ENCODE peak calls at places on chromosome 22, in four cellular contexts. R, Y, W and I are unnamed samples.
A peak's percentile ranks its signal among the peaks of the same experiment; 100 is the strongest.

GRCh38 chr22:24104307-24105017 is 76.8 kb upstream of the SUSD2 start:
- DNase-seq in R (no peak), W (no peak), Y (no peak), I (no peak)

GRCh38 chr22:46043816-46044717 is 67.1 kb upstream of the WNT7B start:
- DNase-seq in W (peak; percentile 72), Y (no peak), R (no peak), I (peak; percentile 33)

GRCh38 chr22:49976439-49977175 is 16.0 kb downstream of the PIM3 start:
- DNase-seq in Y (no peak), R (no peak), W (no peak), I (no peak)

GRCh38 chr22:21707677-21708076 is 27.9 kb downstream of the YPEL1 start:
- DNase-seq in Y (peak; percentile 19), W (no peak), R (no peak), I (peak; percentile 70)

GRCh38 chr22:27041745-27042144 is 384.4 kb downstream of the MIAT start:
- DNase-seq in Y (no peak), W (no peak), R (no peak), I (no peak)

GRCh38 chr22:50264946-50265669 is 3.6 kb upstream of the MAPK12 start:
- DNase-seq in Y (no peak), R (no peak), W (no peak), I (no peak)

GRCh38 chr22:46754110-46754799 is 8.2 kb upstream of the TBC1D22A start:
- DNase-seq in W (no peak), R (no peak), Y (peak; percentile 99), I (no peak)

GRCh38 chr22:45764051-45764450 is 92.4 kb downstream of the ATXN10 start:
- DNase-seq in Y (no peak), W (no peak), R (no peak), I (peak; percentile 31)

GRCh38 chr22:47059701-47060161 is 297.3 kb downstream of the TBC1D22A start:
- DNase-seq in W (no peak), Y (no peak), R (no peak), I (no peak)

GRCh38 chr22:44449061-44449682 is 48.9 kb downstream of the RTL6 start:
- DNase-seq in R (no peak), Y (peak; percentile 93), W (no peak), I (peak; percentile 28)

GRCh38 chr22:46652930-46653331 is 32.7 kb downstream of the GRAMD4 start:
- DNase-seq in Y (peak; percentile 35), R (no peak), W (no peak), I (no peak)

GRCh38 chr22:50313021-50313420 is 5.6 kb upstream of the PLXNB2 start:
- DNase-seq in W (no peak), Y (no peak), R (no peak), I (no peak)

GRCh38 chr22:50030315-50031188 is 18.0 kb upstream of the IL17REL start:
- DNase-seq in W (peak; percentile 87), Y (peak; percentile 54), R (peak; percentile 57), I (peak; percentile 71)

GRCh38 chr22:42676059-42676607 is 26.9 kb upstream of the CYB5R3 start:
- DNase-seq in Y (peak; percentile 43), W (no peak), R (no peak), I (no peak)

GRCh38 chr22:30305519-30305905 is 16.2 kb upstream of the CASTOR1 start:
- DNase-seq in Y (no peak), W (no peak), R (no peak), I (no peak)

GRCh38 chr22:33332538-33332937 is 274.4 kb upstream of the SYN3 start:
- DNase-seq in W (no peak), R (no peak), Y (no peak), I (no peak)

GRCh38 chr22:50600541-50600940 is at the start of gene MAPK8IP2:
- DNase-seq in R (no peak), W (no peak), Y (no peak), I (no peak)

GRCh38 chr22:32904044-32904443 is 102.5 kb downstream of the TIMP3 start:
- DNase-seq in W (peak; percentile 55), Y (peak; percentile 35), R (no peak), I (peak; percentile 76)

GRCh38 chr22:42608481-42609361 is 6.0 kb downstream of the POLDIP3 start:
- DNase-seq in W (no peak), R (no peak), Y (peak; percentile 76), I (peak; percentile 58)

GRCh38 chr22:26942301-26942927 is 285.0 kb downstream of the MIAT start:
- DNase-seq in W (no peak), Y (no peak), R (no peak), I (peak; percentile 22)

GRCh38 chr22:32776800-32777199 is 24.7 kb upstream of the TIMP3 start:
- DNase-seq in W (no peak), R (no peak), Y (no peak), I (no peak)

GRCh38 chr22:46004105-46004866 is 27.3 kb upstream of the WNT7B start:
- DNase-seq in R (no peak), W (no peak), Y (no peak), I (no peak)

GRCh38 chr22:38422615-38423511 is 32.1 kb downstream of the KCNJ4 start:
- DNase-seq in R (no peak), Y (no peak), W (peak; percentile 59), I (peak; percentile 58)

GRCh38 chr22:22769434-22770279 is 118.0 kb upstream of the IGLL5 start:
- DNase-seq in W (no peak), Y (no peak), R (no peak), I (no peak)

GRCh38 chr22:46829140-46829891 is 66.9 kb downstream of the TBC1D22A start:
- DNase-seq in R (no peak), W (no peak), Y (peak; percentile 94), I (peak; percentile 54)

GRCh38 chr22:49776891-49777290 is 50.8 kb downstream of the BRD1 start:
- DNase-seq in W (no peak), R (no peak), Y (no peak), I (no peak)

GRCh38 chr22:17065433-17065832 is 19.4 kb upstream of the IL17RA start:
- DNase-seq in R (no peak), Y (no peak), W (no peak), I (no peak)

GRCh38 chr22:38292694-38293093 is 19.9 kb upstream of the TMEM184B start:
- DNase-seq in R (no peak), Y (no peak), W (no peak), I (no peak)

GRCh38 chr22:34588893-34589545 is 476.9 kb upstream of the ISX start:
- DNase-seq in Y (no peak), W (peak; percentile 50), R (no peak), I (no peak)

GRCh38 chr22:45843030-45843429 is 133.9 kb downstream of the WNT7B start:
- DNase-seq in W (no peak), R (no peak), Y (no peak), I (no peak)

GRCh38 chr22:33354928-33355327 is 296.7 kb upstream of the SYN3 start:
- DNase-seq in Y (peak; percentile 35), R (no peak), W (no peak), I (no peak)

GRCh38 chr22:29108137-29108536 is 35.3 kb downstream of the KREMEN1 start:
- DNase-seq in W (no peak), R (no peak), Y (peak; percentile 58), I (no peak)

GRCh38 chr22:38429460-38430128 is 25.4 kb downstream of the KCNJ4 start:
- DNase-seq in Y (peak; percentile 13), R (no peak), W (peak; percentile 20), I (no peak)

GRCh38 chr22:45504703-45505341 is 2.1 kb downstream of the FBLN1 start:
- DNase-seq in R (no peak), Y (peak; percentile 37), W (no peak), I (peak; percentile 79)

GRCh38 chr22:42443240-42444059 is 11.2 kb upstream of the NFAM1 start:
- DNase-seq in Y (no peak), W (no peak), R (no peak), I (no peak)

GRCh38 chr22:33793464-33793863 is 126.8 kb downstream of the LARGE1 start:
- DNase-seq in R (no peak), Y (no peak), W (no peak), I (no peak)

GRCh38 chr22:49473286-49473685 is 354.4 kb downstream of the BRD1 start:
- DNase-seq in R (no peak), Y (no peak), W (no peak), I (no peak)

GRCh38 chr22:17576475-17576874 is 13.2 kb downstream of the SLC25A18 start:
- DNase-seq in W (peak; percentile 55), Y (peak; percentile 65), R (no peak), I (peak; percentile 96)

GRCh38 chr22:39449708-39450107 is 7.1 kb upstream of the MGAT3 start:
- DNase-seq in Y (no peak), R (no peak), W (no peak), I (no peak)
- H3K4me2 ChIP-seq in Y (no peak overlapping the region), R (no peak overlapping the region), W (no peak overlapping the region), I (no peak overlapping the region)

GRCh38 chr22:40535189-40535512 is 101.4 kb downstream of the MRTFA start:
- DNase-seq in R (no peak), Y (no peak), W (no peak), I (no peak)
- H3K56ac ChIP-seq in R (no peak overlapping the region), Y (no peak overlapping the region), W (no peak overlapping the region), I (no peak overlapping the region)

GRCh38 chr22:35648066-35649025 is at the start of gene APOL6:
- DNase-seq in Y (peak; percentile 76), W (peak; percentile 32), R (no peak), I (no peak)
- H3K18ac ChIP-seq in Y (peak within 1 kb of the TSS; percentile 94), W (no peak within 1 kb of the TSS), R (peak within 1 kb of the TSS; percentile 62), I (peak within 1 kb of the TSS; percentile 7)

GRCh38 chr22:37164535-37164887 is 14.8 kb upstream of the IL2RB start:
- DNase-seq in Y (no peak), W (no peak), R (no peak), I (no peak)
- H3K4me2 ChIP-seq in Y (no peak overlapping the region), W (no peak overlapping the region), R (no peak overlapping the region), I (no peak overlapping the region)

GRCh38 chr22:28054622-28054871 is 135.5 kb upstream of the PITPNB start:
- DNase-seq in Y (no peak), W (no peak), R (no peak), I (no peak)
- H3K56ac ChIP-seq in Y (no peak overlapping the region), W (no peak overlapping the region), R (no peak overlapping the region), I (no peak overlapping the region)

GRCh38 chr22:25235547-25236290 is 16.3 kb downstream of the CRYBB2 start:
- DNase-seq in Y (peak; percentile 61), W (peak; percentile 91), R (peak; percentile 66), I (peak; percentile 91)

GRCh38 chr22:25232301-25232700 is 12.9 kb downstream of the CRYBB2 start:
- DNase-seq in Y (peak; percentile 17), R (no peak), W (no peak), I (peak; percentile 42)

GRCh38 chr22:25237503-25237902 is 18.1 kb downstream of the CRYBB2 start:
- DNase-seq in Y (no peak), R (no peak), W (peak; percentile 38), I (no peak)

DNA sequence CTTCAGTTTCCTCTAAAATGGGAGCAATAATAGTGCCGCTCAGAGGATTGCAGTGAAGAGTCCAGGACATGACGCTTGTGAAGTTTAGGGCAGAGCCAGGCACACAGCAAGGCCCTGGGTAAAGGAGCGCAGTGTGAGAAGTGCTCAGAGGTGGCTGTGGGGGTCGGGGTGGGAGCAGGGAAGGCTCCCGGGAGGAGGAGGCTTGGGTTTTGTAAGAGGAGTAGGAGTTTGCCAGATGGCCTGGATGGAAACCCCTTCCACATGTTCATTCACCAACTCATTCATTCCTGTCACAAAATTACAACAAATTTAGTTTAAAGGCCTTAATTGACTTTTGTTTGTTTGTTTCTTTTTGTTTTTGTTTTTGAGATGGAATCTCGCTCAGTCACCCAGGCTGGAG is 17.0 kb downstream of the CRYBB2 start:
- DNase-seq in W (no peak), R (no peak), Y (no peak), I (no peak)
- H3K18ac ChIP-seq in W (no peak overlapping the region), R (no peak overlapping the region), Y (no peak overlapping the region), I (no peak overlapping the region)